ENCODE peak calls at places on chromosome 22, in five cellular contexts. R, T, W, H and N are unnamed samples.

GRCh38 chr22:23774922-23775436 is 2.3 kb downstream of the MMP11 start:
- DNase-seq in R (no peak), T (no peak), W (peak), H (peak), N (peak)

GRCh38 chr22:23784215-23784732 is 2.5 kb upstream of the SMARCB1 start:
- DNase-seq in R (no peak), T (no peak), W (no peak), H (peak), N (peak)

GRCh38 chr22:17284917-17285316 is 65.7 kb upstream of the ADA2 start:
- DNase-seq in R (no peak), T (no peak), W (no peak), H (no peak), N (no peak)

GRCh38 chr22:24450600-24450999 is 23.2 kb downstream of the ADORA2A start:
- DNase-seq in R (no peak), T (peak), W (no peak), H (no peak), N (no peak)

GRCh38 chr22:47605886-47606285 is 843.4 kb downstream of the TBC1D22A start:
- DNase-seq in R (no peak), T (no peak), W (no peak), H (no peak), N (no peak)

GRCh38 chr22:47690166-47690565 is 927.7 kb downstream of the TBC1D22A start:
- DNase-seq in R (no peak), T (no peak), W (no peak), H (no peak), N (no peak)

GRCh38 chr22:38867496-38868285 is 4.3 kb downstream of the CBX6 start:
- DNase-seq in R (no peak), T (peak), W (no peak), H (no peak), N (no peak)

GRCh38 chr22:26477341-26477731 is 6.2 kb downstream of the HPS4 start:
- DNase-seq in R (no peak), T (no peak), W (no peak), H (no peak), N (no peak)

GRCh38 chr22:47000888-47001287 is 238.4 kb downstream of the TBC1D22A start:
- DNase-seq in R (no peak), T (no peak), W (no peak), H (no peak), N (no peak)

GRCh38 chr22:38953577-38954413 is 3.6 kb upstream of the APOBEC3A start:
- DNase-seq in R (no peak), T (no peak), W (no peak), H (no peak), N (no peak)

GRCh38 chr22:26602127-26602526 is 12.2 kb upstream of the TPST2 start:
- DNase-seq in R (no peak), T (no peak), W (no peak), H (no peak), N (no peak)

GRCh38 chr22:45164217-45165123 is 745 bp downstream of the NUP50 start:
- DNase-seq in R (no peak), T (no peak), W (peak), H (no peak), N (no peak)

GRCh38 chr22:47796128-47796908 is 1033.9 kb downstream of the TBC1D22A start:
- DNase-seq in R (no peak), T (peak), W (no peak), H (no peak), N (no peak)

GRCh38 chr22:43436536-43437267 is 24.9 kb downstream of the MPPED1 start:
- DNase-seq in R (no peak), T (no peak), W (no peak), H (no peak), N (no peak)

GRCh38 chr22:45483918-45484499 is 18.7 kb upstream of the FBLN1 start:
- DNase-seq in R (no peak), T (no peak), W (no peak), H (no peak), N (no peak)

GRCh38 chr22:41001722-41002122 is 50.5 kb downstream of the RBX1 start:
- DNase-seq in R (no peak), T (no peak), W (peak), H (peak), N (no peak)

GRCh38 chr22:32605576-32605975 is 131.0 kb downstream of the FBXO7 start:
- DNase-seq in R (no peak), T (no peak), W (no peak), H (no peak), N (no peak)

GRCh38 chr22:38569181-38569971 is 607 bp downstream of the DMC1 start:
- DNase-seq in R (no peak), T (no peak), W (no peak), H (no peak), N (no peak)

DNA sequence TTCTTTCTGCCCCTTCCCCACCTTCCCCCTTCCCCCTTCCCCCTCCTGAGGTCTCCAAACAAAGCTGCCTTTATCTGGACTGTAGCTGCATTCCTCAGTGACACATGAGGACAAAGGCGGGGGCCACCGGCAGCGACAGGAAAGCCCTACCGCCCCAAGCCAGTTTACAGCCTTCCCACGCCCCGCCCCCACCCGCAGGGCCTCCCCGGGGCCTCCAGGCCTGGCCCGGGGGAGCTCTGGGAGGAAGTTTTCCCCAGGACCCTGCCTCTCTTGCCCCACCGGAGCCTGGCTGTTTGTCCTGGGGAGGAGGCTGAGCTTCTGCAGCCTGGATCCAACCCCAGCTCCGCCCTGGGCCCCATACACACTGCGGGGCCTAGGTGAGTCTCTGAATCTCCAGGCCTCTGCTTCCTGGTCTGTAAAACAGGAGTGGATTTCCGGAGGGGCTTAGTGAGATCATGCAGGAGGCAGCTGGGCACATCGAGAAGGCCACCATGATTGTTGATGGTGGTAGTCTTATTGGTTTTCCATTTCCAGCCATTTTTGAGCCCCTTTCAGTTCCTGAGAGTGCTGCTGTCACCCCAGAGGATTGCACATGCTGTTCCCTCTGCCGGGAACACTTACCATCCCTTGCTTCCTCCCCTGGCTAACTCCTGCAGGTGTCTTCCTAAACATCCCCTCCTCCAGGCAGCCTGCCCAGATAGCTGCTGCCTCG is 130.7 kb downstream of the MN1 start:
- DNase-seq in R (no peak), T (peak), W (peak), H (no peak), N (no peak)
- H3K4me3 ChIP-seq in R (no peak), T (no peak), W (no peak), H (no peak), N (no peak)

GRCh38 chr22:50697667-50698506 is 25.3 kb downstream of the SHANK3 start:
- DNase-seq in R (no peak), T (no peak), W (no peak), H (no peak), N (no peak)

GRCh38 chr22:50698546-50698945 is 25.9 kb downstream of the SHANK3 start:
- DNase-seq in R (no peak), T (no peak), W (no peak), H (no peak), N (no peak)

GRCh38 chr22:50696251-50696798 is 23.7 kb downstream of the SHANK3 start:
- DNase-seq in R (no peak), T (no peak), W (no peak), H (no peak), N (no peak)

GRCh38 chr22:50695421-50696250 is 23.0 kb downstream of the SHANK3 start:
- DNase-seq in R (no peak), T (no peak), W (no peak), H (no peak), N (no peak)

GRCh38 chr22:50696799-50697561 is 24.4 kb downstream of the SHANK3 start:
- DNase-seq in R (no peak), T (no peak), W (no peak), H (no peak), N (no peak)
- TF ChIP-seq CTCF in R (peak), T (no peak), W (peak), H (peak), N (peak)

GRCh38 chr22:35376728-35377472 is 4.0 kb upstream of the HMOX1 start:
- DNase-seq in R (peak), T (peak), W (peak), H (peak), N (peak)
- H3K4me3 ChIP-seq in R (no peak), T (no peak), W (no peak), H (no peak), N (no peak)

DNA sequence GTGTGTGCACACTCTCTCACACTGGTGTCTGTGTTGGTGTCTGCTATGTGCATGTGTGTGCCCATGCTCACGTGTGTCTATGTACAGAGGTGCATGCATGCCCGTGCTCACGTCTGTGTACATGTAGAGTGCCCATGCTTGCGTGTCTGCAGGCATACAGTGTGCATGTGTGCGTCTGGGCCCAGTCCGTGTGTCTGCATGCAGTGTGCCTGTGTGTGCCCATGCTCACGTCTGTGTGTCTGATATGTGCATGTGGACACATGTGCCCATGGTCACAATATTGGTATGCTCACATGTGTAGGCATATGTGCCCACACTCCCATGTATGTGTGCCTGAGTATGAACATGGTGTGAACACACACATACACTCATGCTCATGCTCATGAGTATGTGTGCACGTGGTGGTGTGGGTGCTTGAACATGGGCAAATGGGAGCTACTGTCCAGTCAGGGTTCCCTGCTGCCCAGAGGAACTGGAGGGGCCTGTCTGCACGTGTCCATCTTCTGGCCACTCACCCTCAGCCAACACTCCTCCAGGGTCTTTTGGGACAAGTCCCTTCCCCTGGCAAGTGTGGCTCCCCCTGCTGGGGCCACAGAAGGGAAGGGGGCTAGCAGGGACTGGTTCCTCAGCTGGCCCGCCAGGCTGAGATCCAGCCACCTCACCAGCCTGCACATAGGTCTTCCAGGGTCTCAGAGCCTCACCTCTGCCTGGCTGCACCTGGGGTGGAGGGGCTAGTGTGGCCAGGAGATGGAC is 7.3 kb upstream of the TBX1 start:
- DNase-seq in R (no peak), T (no peak), W (no peak), H (no peak), N (no peak)
- TF ChIP-seq CTCF in R (no peak), T (no peak), W (no peak), H (peak), N (no peak)

DNA sequence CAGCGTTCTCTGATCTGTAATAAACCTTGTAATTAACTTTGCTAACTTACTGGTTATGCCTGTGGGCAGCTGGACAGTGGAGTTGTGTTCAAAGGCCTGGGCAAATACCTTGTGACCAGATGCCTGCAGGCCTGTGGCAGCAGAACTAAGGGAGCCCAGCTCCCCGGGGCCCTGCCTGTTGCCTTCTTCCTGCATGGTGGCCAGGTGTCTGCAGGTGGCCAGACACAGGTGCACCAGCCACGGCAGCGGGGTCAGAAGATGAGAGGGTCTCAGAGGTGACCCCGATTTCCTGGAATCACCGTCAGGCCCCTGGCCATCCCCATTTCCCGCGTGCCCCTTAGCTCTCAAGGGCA is 127.2 kb downstream of the OSBP2 start:
- DNase-seq in R (no peak), T (no peak), W (no peak), H (no peak), N (no peak)
- H3K4me3 ChIP-seq in R (peak), T (no peak), W (no peak), H (peak), N (peak)

GRCh38 chr22:22682196-22682595 is 37.8 kb downstream of the GGTLC2 start:
- DNase-seq in R (no peak), T (no peak), W (no peak), H (no peak), N (no peak)

GRCh38 chr22:22685586-22685985 is 41.2 kb downstream of the GGTLC2 start:
- DNase-seq in R (no peak), T (no peak), W (no peak), H (no peak), N (no peak)

GRCh38 chr22:22682807-22683667 is 38.6 kb downstream of the GGTLC2 start:
- DNase-seq in R (no peak), T (no peak), W (peak), H (peak), N (no peak)

GRCh38 chr22:22683668-22684361 is 39.4 kb downstream of the GGTLC2 start:
- DNase-seq in R (no peak), T (no peak), W (no peak), H (no peak), N (no peak)

DNA sequence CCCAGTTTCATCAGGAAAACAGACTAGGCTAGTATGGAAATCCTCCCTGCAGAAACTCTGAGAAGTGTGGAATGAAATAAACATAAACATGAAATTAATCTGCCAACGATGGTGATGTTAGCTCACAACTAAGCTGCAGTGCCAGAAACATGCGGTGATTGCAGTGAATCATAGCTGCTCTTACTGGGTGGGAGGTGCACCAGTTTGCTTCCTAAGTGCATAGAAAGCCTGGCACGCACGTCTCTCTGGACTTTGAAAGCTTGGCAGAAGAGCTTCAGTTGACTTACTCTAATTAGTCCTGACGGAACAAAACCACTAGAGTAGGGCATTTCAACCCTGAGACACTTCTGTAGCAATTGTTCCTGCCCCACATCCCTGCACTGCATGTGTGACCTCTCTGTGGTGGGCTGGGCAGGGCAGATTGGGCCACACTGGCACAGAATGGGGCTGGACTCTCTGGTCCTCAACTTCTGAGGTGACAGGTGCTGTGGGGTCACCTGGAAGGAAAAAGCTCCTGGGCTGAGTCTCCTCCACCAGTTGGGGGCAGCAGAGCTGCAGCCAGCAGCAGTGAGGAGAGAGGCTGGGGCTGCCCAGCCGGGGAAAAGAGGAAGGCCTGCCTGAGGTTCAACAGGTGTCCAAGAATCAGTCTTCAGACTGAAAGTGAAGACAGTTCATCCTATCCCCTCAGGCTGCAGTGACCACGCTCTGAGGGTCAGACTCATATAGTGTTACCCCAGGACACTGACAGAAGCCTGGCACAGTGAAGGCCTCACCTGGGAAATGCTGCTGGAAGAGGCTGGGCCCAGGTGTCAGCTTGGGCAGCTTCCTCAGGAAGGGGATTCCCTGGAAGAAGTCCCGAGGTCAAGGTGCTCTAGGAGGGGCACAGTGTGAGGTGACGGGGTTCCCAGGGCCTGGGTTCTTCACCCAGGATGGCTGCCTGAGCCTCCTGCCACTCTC is 40.5 kb downstream of the GGTLC2 start:
- DNase-seq in R (peak), T (no peak), W (peak), H (peak), N (peak)
- TF ChIP-seq CTCF in R (peak), T (peak), W (peak), H (peak), N (peak)

DNA sequence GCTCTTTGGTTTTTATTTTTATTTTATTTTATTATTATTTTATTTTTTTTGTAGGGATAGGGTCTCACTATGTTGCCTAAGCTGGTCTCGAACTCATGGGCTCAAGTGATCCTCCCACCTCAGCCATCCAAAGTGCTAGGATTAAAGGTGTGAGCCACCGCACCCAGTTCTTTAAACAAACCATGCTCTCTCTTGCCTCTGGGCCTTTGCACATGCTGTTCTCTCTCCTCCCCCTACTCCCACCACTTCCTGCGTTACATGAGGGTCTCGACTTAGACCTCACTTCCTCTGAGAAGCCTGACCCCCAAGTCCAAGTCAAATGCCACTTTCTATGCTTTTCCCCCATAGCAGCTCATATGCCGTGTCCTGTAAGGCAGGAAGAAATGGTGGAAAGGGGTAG is 15.2 kb upstream of the TCF20 start:
- DNase-seq in R (no peak), T (no peak), W (no peak), H (no peak), N (no peak)
- H3K4me3 ChIP-seq in R (no peak), T (no peak), W (no peak), H (no peak), N (no peak)

GRCh38 chr22:49380095-49380827 is 447.4 kb downstream of the BRD1 start:
- DNase-seq in R (no peak), T (peak), W (no peak), H (no peak), N (no peak)

GRCh38 chr22:49381595-49382450 is 445.9 kb downstream of the BRD1 start:
- DNase-seq in R (no peak), T (peak), W (no peak), H (no peak), N (no peak)

GRCh38 chr22:49377306-49377705 is 450.4 kb downstream of the BRD1 start:
- DNase-seq in R (no peak), T (peak), W (no peak), H (no peak), N (no peak)

GRCh38 chr22:49380828-49381114 is 446.9 kb downstream of the BRD1 start:
- DNase-seq in R (no peak), T (no peak), W (no peak), H (no peak), N (no peak)

GRCh38 chr22:49382451-49382735 is 445.3 kb downstream of the BRD1 start:
- DNase-seq in R (no peak), T (peak), W (no peak), H (no peak), N (no peak)
- TF ChIP-seq CTCF in R (no peak), T (no peak), W (no peak), H (no peak), N (no peak)

GRCh38 chr22:21840236-21840823 is 27.1 kb downstream of the MAPK1 start:
- DNase-seq in R (no peak), T (no peak), W (no peak), H (no peak), N (no peak)
- H3K4me3 ChIP-seq in R (no peak), T (no peak), W (no peak), H (no peak), N (no peak)